ENCODE peak calls at places on chromosomes 3 and 15, in five cellular contexts. One of them, this sample, is unnamed.

GRCh38 chr3:15647629-15648167 is 46.2 kb downstream of the BTD start:
- DNase-seq in fibroblast of lung: peak; percentile 99
- DNase-seq in GM23248: peak; percentile 92
- DNase-seq in neuronal stem cell: no peak
- DNase-seq in GM12878: peak; percentile 94
- DNase-seq in this sample: no peak

GRCh38 chr3:15964605-15965061 is 166.9 kb upstream of the ANKRD28 start:
- DNase-seq in GM12878: no peak
- DNase-seq in neuronal stem cell: no peak
- DNase-seq in fibroblast of lung: peak; percentile 67
- DNase-seq in GM23248: peak; percentile 67
- DNase-seq in this sample: no peak

GRCh38 chr15:55282284-55282833 is 7.3 kb downstream of the RAB27A start:
- DNase-seq in GM12878: no peak
- DNase-seq in fibroblast of lung: peak; percentile 91
- DNase-seq in neuronal stem cell: no peak
- DNase-seq in GM23248: peak; percentile 82
- DNase-seq in this sample: no peak

GRCh38 chr15:29449136-29449535 is 179.5 kb upstream of the NSMCE3 start:
- DNase-seq in GM12878: no peak
- DNase-seq in fibroblast of lung: no peak
- DNase-seq in neuronal stem cell: peak; percentile 42
- DNase-seq in GM23248: peak; percentile 8
- DNase-seq in this sample: no peak

GRCh38 chr15:75565062-75565970 is 13.8 kb downstream of the PTPN9 start:
- DNase-seq in GM12878: no peak
- DNase-seq in fibroblast of lung: peak; percentile 62
- DNase-seq in GM23248: peak; percentile 74
- DNase-seq in neuronal stem cell: no peak
- DNase-seq in this sample: no peak

GRCh38 chr15:71294636-71295241 is 179.5 kb downstream of the THSD4 start:
- DNase-seq in neuronal stem cell: no peak
- DNase-seq in GM12878: no peak
- DNase-seq in GM23248: peak; percentile 89
- DNase-seq in fibroblast of lung: peak; percentile 97
- DNase-seq in this sample: peak; percentile 95

GRCh38 chr15:62455441-62455921 is 290.4 kb upstream of the C2CD4B start:
- DNase-seq in fibroblast of lung: peak; percentile 52
- DNase-seq in GM12878: no peak
- DNase-seq in neuronal stem cell: no peak
- DNase-seq in GM23248: no peak
- DNase-seq in this sample: no peak

GRCh38 chr3:45185461-45185860 is 39.3 kb upstream of the CDCP1 start:
- DNase-seq in neuronal stem cell: no peak
- DNase-seq in GM23248: no peak
- DNase-seq in fibroblast of lung: no peak
- DNase-seq in GM12878: no peak
- DNase-seq in this sample: no peak

GRCh38 chr3:24296441-24297205 is 198.0 kb downstream of the THRB start:
- DNase-seq in fibroblast of lung: peak; percentile 14
- DNase-seq in GM23248: peak; percentile 23
- DNase-seq in GM12878: no peak
- DNase-seq in neuronal stem cell: no peak
- DNase-seq in this sample: no peak

GRCh38 chr15:100186366-100186765 is 155.4 kb downstream of the ADAMTS17 start:
- DNase-seq in fibroblast of lung: no peak
- DNase-seq in neuronal stem cell: no peak
- DNase-seq in GM23248: no peak
- DNase-seq in GM12878: no peak
- DNase-seq in this sample: no peak

GRCh38 chr3:30353711-30354467 is 252.5 kb upstream of the TGFBR2 start:
- DNase-seq in neuronal stem cell: no peak
- DNase-seq in fibroblast of lung: no peak
- DNase-seq in GM12878: peak; percentile 24
- DNase-seq in GM23248: no peak
- DNase-seq in this sample: no peak

GRCh38 chr15:73357999-73358665 is 10.6 kb downstream of the HCN4 start:
- DNase-seq in neuronal stem cell: no peak
- DNase-seq in fibroblast of lung: no peak
- DNase-seq in GM12878: no peak
- DNase-seq in GM23248: no peak
- DNase-seq in this sample: no peak

GRCh38 chr3:193816656-193817311 is 223.8 kb downstream of the OPA1 start:
- DNase-seq in GM23248: peak; percentile 49
- DNase-seq in GM12878: no peak
- DNase-seq in neuronal stem cell: peak; percentile 66
- DNase-seq in fibroblast of lung: peak; percentile 42
- DNase-seq in this sample: no peak

GRCh38 chr3:78659386-78659987 is 1108.3 kb downstream of the ROBO1 start:
- DNase-seq in GM23248: peak; percentile 62
- DNase-seq in fibroblast of lung: peak; percentile 35
- DNase-seq in neuronal stem cell: peak; percentile 39
- DNase-seq in GM12878: no peak
- DNase-seq in this sample: no peak

GRCh38 chr3:119497824-119498187 is 541 bp upstream of the TIMMDC1 start:
- DNase-seq in fibroblast of lung: peak; percentile 38
- DNase-seq in GM23248: peak; percentile 62
- DNase-seq in GM12878: no peak
- DNase-seq in neuronal stem cell: peak; percentile 5
- DNase-seq in this sample: no peak

GRCh38 chr15:52653451-52653964 is 25.7 kb downstream of the ATOSA start:
- DNase-seq in GM12878: no peak
- DNase-seq in neuronal stem cell: no peak
- DNase-seq in fibroblast of lung: peak; percentile 93
- DNase-seq in GM23248: peak; percentile 75
- DNase-seq in this sample: peak; percentile 53

GRCh38 chr3:30951806-30952205 is 57.3 kb upstream of the GADL1 start:
- DNase-seq in fibroblast of lung: peak; percentile 53
- DNase-seq in neuronal stem cell: no peak
- DNase-seq in GM12878: no peak
- DNase-seq in GM23248: no peak
- DNase-seq in this sample: no peak

GRCh38 chr15:78641876-78642275 is 866 bp upstream of the CHRNB4 start:
- DNase-seq in GM23248: no peak
- DNase-seq in GM12878: no peak
- DNase-seq in neuronal stem cell: no peak
- DNase-seq in fibroblast of lung: no peak
- DNase-seq in this sample: no peak

GRCh38 chr3:114624047-114624445 is 330.2 kb downstream of the TIGIT start:
- DNase-seq in GM23248: peak; percentile 69
- DNase-seq in GM12878: no peak
- DNase-seq in neuronal stem cell: no peak
- DNase-seq in fibroblast of lung: peak; percentile 63
- DNase-seq in this sample: no peak

GRCh38 chr15:80693682-80694623 is 1.2 kb upstream of the ABHD17C start:
- DNase-seq in GM12878: no peak
- DNase-seq in neuronal stem cell: no peak
- DNase-seq in fibroblast of lung: no peak
- DNase-seq in GM23248: peak; percentile 49
- DNase-seq in this sample: no peak

GRCh38 chr15:81785181-81785580 is 260.6 kb downstream of the MEX3B start:
- DNase-seq in GM12878: no peak
- DNase-seq in neuronal stem cell: no peak
- DNase-seq in fibroblast of lung: no peak
- DNase-seq in GM23248: no peak
- DNase-seq in this sample: no peak

DNA sequence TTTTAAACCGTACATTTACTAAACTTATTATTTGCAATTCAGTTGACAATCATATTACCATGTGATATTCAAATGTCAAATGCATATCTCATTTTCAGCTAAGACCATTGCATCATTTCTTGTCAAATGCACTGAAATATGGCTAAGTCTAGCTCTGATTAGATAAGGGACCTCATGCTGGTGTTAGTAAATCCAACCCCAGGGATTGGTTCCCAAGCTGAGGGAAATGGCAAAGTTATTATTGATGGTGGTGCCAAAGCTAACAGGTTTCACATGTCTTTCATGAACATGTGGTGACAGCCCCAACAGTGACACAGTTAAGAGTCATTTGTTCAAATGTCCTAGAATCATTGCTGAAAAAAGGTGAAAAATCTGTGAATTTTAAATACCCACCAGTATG is 641.1 kb downstream of the MECOM start:
- DNase-seq in neuronal stem cell: no peak
- DNase-seq in GM23248: no peak
- DNase-seq in GM12878: no peak
- DNase-seq in fibroblast of lung: peak; percentile 26
- DNase-seq in this sample: no peak
- H3K4me2 ChIP-seq in neuronal stem cell: no peak overlapping the region
- H3K4me2 ChIP-seq in GM23248: no peak overlapping the region
- H3K4me2 ChIP-seq in GM12878: no peak overlapping the region
- H3K4me2 ChIP-seq in fibroblast of lung: no peak overlapping the region
- H3K4me2 ChIP-seq in this sample: no peak overlapping the region

GRCh38 chr15:79682285-79682684 is 214.5 kb downstream of the MTHFS start:
- DNase-seq in neuronal stem cell: no peak
- DNase-seq in GM23248: peak; percentile 89
- DNase-seq in fibroblast of lung: peak; percentile 90
- DNase-seq in GM12878: no peak
- DNase-seq in this sample: no peak
- H3K4me3 ChIP-seq in neuronal stem cell: no peak overlapping the region
- H3K4me3 ChIP-seq in GM23248: peak overlapping the region; percentile 48
- H3K4me3 ChIP-seq in fibroblast of lung: no peak overlapping the region
- H3K4me3 ChIP-seq in GM12878: no peak overlapping the region
- H3K4me3 ChIP-seq in this sample: no peak overlapping the region

GRCh38 chr3:179016979-179017670 is 54.5 kb downstream of the ZMAT3 start:
- DNase-seq in fibroblast of lung: no peak
- DNase-seq in GM12878: peak; percentile 62
- DNase-seq in GM23248: peak; percentile 14
- DNase-seq in neuronal stem cell: no peak
- DNase-seq in this sample: no peak

GRCh38 chr3:179021119-179021903 is 50.3 kb downstream of the ZMAT3 start:
- DNase-seq in fibroblast of lung: no peak
- DNase-seq in GM12878: no peak
- DNase-seq in neuronal stem cell: no peak
- DNase-seq in GM23248: no peak
- DNase-seq in this sample: no peak

GRCh38 chr3:179015551-179016020 is 56.0 kb downstream of the ZMAT3 start:
- DNase-seq in neuronal stem cell: peak; percentile 68
- DNase-seq in GM23248: peak; percentile 80
- DNase-seq in GM12878: peak; percentile 93
- DNase-seq in fibroblast of lung: peak; percentile 66
- DNase-seq in this sample: peak; percentile 36

GRCh38 chr3:179018808-179019207 is 52.8 kb downstream of the ZMAT3 start:
- DNase-seq in neuronal stem cell: no peak
- DNase-seq in GM12878: no peak
- DNase-seq in fibroblast of lung: no peak
- DNase-seq in GM23248: no peak
- DNase-seq in this sample: no peak

DNA sequence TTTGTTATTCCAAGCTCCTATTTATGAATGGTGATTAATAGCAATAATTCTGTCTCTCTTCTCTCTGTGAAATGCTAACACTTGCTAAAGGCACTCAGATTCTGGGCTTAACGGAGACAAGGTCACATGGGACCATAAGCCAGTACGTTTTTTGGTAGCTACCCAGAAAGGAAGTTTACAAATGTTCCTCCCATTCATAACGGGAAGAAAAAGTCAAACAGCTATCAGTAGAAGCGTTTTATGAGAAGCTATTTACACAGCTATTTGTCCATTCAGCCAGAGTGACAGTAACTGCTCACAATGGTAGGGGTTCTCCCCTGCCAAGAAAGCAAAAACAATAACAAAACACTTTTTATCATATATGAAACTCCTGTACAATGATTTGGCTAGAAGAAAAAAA is 51.5 kb downstream of the ZMAT3 start:
- DNase-seq in neuronal stem cell: no peak
- DNase-seq in fibroblast of lung: no peak
- DNase-seq in GM12878: no peak
- DNase-seq in GM23248: peak; percentile 10
- DNase-seq in this sample: no peak
- H3K4me2 ChIP-seq in neuronal stem cell: no peak overlapping the region
- H3K4me2 ChIP-seq in fibroblast of lung: no peak overlapping the region
- H3K4me2 ChIP-seq in GM12878: no peak overlapping the region
- H3K4me2 ChIP-seq in GM23248: no peak overlapping the region
- H3K4me2 ChIP-seq in this sample: no peak overlapping the region

GRCh38 chr3:117657278-117657677 is 947.7 kb downstream of the TUSC7 start:
- DNase-seq in GM12878: no peak
- DNase-seq in GM23248: no peak
- DNase-seq in fibroblast of lung: no peak
- DNase-seq in neuronal stem cell: no peak
- DNase-seq in this sample: no peak

GRCh38 chr3:117661636-117662095 is 952.1 kb downstream of the TUSC7 start:
- DNase-seq in neuronal stem cell: no peak
- DNase-seq in GM12878: no peak
- DNase-seq in fibroblast of lung: peak; percentile 80
- DNase-seq in GM23248: peak; percentile 76
- DNase-seq in this sample: no peak

GRCh38 chr3:117656391-117656790 is 946.8 kb downstream of the TUSC7 start:
- DNase-seq in neuronal stem cell: no peak
- DNase-seq in GM23248: no peak
- DNase-seq in fibroblast of lung: no peak
- DNase-seq in GM12878: no peak
- DNase-seq in this sample: no peak

GRCh38 chr3:117665311-117665710 is 955.7 kb downstream of the TUSC7 start:
- DNase-seq in fibroblast of lung: no peak
- DNase-seq in neuronal stem cell: no peak
- DNase-seq in GM23248: no peak
- DNase-seq in GM12878: no peak
- DNase-seq in this sample: no peak

DNA sequence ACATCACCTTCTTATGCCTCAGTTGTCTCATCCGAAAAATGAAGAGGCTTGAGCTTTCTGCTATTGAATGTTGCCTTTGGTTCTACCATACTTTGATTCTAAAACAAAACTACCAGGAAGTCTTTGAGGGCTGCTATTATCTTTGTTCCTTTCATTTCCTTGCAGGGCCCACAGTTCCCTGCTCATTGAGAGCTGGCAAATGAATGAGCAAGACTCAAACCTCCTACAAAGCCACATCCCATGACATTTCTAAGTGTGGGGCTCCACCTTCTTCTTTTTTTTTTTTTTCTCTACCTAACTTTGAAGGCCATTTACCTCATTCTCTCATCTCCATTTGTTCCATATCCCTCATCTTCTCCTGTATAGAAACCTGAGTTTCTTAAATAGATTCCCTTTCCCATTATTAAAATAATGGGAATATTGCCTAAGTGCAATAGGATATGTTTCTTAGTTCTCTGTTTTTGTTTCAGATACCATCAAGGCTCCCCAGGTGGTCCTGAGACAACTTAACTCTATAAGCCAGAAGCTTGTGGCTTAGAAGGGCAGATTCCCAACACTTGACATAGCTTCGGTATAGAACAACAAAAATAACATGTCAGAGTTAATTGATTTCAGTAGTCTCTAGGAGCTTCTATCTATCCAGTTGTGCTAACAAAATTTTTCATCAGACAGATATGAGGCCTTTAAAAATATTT is 951.5 kb downstream of the TUSC7 start:
- DNase-seq in GM12878: no peak
- DNase-seq in neuronal stem cell: no peak
- DNase-seq in fibroblast of lung: peak; percentile 92
- DNase-seq in GM23248: peak; percentile 55
- DNase-seq in this sample: no peak
- H3K4me3 ChIP-seq in GM12878: no peak overlapping the region
- H3K4me3 ChIP-seq in neuronal stem cell: no peak overlapping the region
- H3K4me3 ChIP-seq in fibroblast of lung: no peak overlapping the region
- H3K4me3 ChIP-seq in GM23248: peak overlapping the region; percentile 22
- H3K4me3 ChIP-seq in this sample: no peak overlapping the region

GRCh38 chr15:40276927-40277326 is 5.9 kb downstream of the ANKRD63 start:
- DNase-seq in GM12878: no peak
- DNase-seq in GM23248: no peak
- DNase-seq in fibroblast of lung: no peak
- DNase-seq in neuronal stem cell: no peak
- DNase-seq in this sample: no peak
- H3K4me2 ChIP-seq in GM12878: no peak overlapping the region
- H3K4me2 ChIP-seq in GM23248: no peak overlapping the region
- H3K4me2 ChIP-seq in fibroblast of lung: no peak overlapping the region
- H3K4me2 ChIP-seq in neuronal stem cell: no peak overlapping the region
- H3K4me2 ChIP-seq in this sample: no peak overlapping the region

This sample was measured in keratinocyte.